ENCODE peak calls at places on chromosomes 1 and 21, in seven cellular contexts. U is left ventricle myocardium inferior, T is lower leg skin, X is PC-9, L is tibial artery, S is adrenal gland, A is AG04450. O is an unnamed sample.

GRCh38 chr1:207808911-207809555 is 57.2 kb downstream of the CD46 start:
- DNase-seq in X (no peak), U (no peak), A (no peak), L (no peak), S (peak; percentile 26), T (no peak), O (no peak)

GRCh38 chr21:28781602-28782274 is 210.9 kb downstream of the LTN1 start:
- DNase-seq in S (no peak), L (no peak), A (no peak), T (no peak), X (no peak), U (no peak), O (no peak)

GRCh38 chr1:12078938-12079861 is 16.1 kb downstream of the TNFRSF8 start:
- DNase-seq in L (no peak), A (peak; percentile 13), T (no peak), X (no peak), U (no peak), S (peak; percentile 51), O (no peak)

GRCh38 chr1:55833452-55834160 is 618.4 kb upstream of the USP24 start:
- DNase-seq in U (no peak), X (no peak), S (no peak), T (no peak), A (peak; percentile 81), L (no peak), O (no peak)

GRCh38 chr1:221693087-221693486 is 48.8 kb downstream of the DUSP10 start:
- DNase-seq in A (no peak), U (no peak), X (no peak), L (no peak), S (no peak), T (no peak), O (no peak)

GRCh38 chr1:226786550-226786949 is 47.5 kb upstream of the ITPKB start:
- DNase-seq in S (no peak), X (no peak), L (no peak), U (no peak), A (no peak), T (no peak), O (no peak)

GRCh38 chr1:31702836-31703404 is 897 bp downstream of the COL16A1 start:
- DNase-seq in X (no peak), U (no peak), S (no peak), T (no peak), A (no peak), L (no peak), O (no peak)

GRCh38 chr1:93519196-93519825 is 71.4 kb downstream of the FNBP1L start:
- DNase-seq in S (no peak), A (no peak), U (no peak), L (no peak), X (peak; percentile 87), T (no peak), O (no peak)

GRCh38 chr1:45364294-45364693 is 24.1 kb upstream of the MUTYH start:
- DNase-seq in S (no peak), U (no peak), X (no peak), L (no peak), A (no peak), T (no peak), O (no peak)

GRCh38 chr21:32693581-32693980 is 34.2 kb downstream of the SYNJ1 start:
- DNase-seq in T (no peak), X (no peak), L (no peak), S (no peak), A (no peak), U (no peak), O (no peak)

GRCh38 chr21:36183144-36183795 is 26.6 kb downstream of the DOP1B start:
- DNase-seq in S (no peak), A (no peak), L (no peak), T (no peak), X (peak; percentile 70), U (no peak), O (no peak)

DNA sequence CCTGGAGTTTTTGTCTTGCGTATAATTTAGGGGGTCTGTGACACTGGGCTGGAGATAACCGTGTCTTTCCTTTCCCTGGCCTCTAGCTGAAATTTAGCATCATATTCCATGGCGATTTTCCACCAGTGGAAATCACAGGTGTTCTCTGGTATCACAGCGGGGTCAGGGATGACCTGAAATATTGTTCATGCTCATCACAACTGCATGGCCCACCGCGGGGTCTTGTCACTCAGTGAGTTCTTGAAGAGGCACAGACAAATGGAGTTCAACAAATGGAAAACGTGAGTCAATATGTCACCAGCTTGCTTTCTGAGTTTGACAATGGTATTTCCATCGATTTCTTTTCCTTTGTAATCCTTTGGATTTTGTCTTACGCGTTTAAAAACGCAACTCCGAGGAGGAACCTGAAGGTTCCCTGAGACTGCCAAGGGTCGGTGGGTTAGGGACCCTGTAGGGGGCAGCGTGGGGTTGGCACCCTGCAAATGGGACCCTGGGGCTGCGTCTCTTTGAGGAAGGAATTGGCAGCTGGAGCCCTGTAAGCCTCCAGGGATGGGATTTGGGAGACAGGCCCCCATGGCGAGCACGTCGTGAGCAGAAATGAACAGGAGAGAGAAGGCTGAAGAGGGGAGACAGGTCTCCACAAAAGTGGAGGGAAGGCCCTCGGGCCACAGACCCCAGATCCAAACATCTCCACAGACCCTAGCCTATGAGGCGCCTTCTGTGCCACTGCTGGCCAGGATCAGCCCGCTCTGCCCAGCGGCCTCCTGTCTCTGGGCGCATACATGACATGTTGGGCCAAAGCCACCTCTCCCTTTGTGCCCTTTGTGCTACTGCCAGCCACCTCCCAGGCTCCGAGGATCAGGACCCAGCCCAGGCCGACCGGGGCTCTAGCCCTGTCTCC is 32.1 kb upstream of the RUNX3 start:
- DNase-seq in T (no peak), U (no peak), L (no peak), A (no peak), S (no peak), X (no peak), O (no peak)
- TF ChIP-seq CTCF in T (no peak), U (no peak), L (no peak), A (no peak), S (no peak), X (no peak), O (no peak)

DNA sequence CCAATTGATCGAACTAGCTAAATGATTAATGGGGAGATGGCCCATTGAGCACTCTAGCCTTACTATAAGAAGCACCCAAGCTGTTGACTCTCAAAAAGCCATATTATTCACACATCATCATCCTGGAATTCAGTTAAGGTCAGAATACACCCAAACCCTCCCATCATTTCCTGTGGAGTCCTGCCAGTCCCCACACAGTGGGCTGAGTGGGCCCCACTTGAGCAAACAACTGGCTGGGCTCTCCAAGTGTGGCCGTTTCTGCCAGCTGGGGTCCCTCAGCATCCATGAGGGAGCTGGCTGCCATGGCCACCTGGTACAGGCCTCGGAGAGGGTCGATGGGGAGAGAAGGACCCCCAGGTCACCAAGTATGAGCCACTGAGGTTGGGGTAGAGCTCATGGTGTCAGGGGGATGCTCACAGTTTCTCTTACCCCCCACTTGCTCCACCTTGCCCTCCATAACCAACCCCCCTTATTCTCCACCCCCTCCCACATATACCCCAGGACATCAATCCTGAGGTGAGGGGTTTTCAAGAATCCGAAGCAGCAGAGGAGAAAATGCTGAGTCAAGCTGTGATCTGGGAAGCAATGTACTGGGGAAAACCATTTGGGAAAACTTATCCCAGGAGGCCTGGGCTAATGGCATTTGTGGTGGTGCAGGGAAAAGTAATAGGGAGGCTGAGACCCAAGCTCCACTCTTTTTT is 60.3 kb downstream of the UBE2T start:
- DNase-seq in S (no peak), A (peak; percentile 41), L (peak; percentile 10), X (no peak), T (no peak), U (no peak), O (no peak)
- H3K4me3 ChIP-seq in S (no peak overlapping the region), A (no peak overlapping the region), L (no peak overlapping the region), X (no peak overlapping the region), T (no peak overlapping the region), U (no peak overlapping the region), O (no peak overlapping the region)

GRCh38 chr1:41583658-41584570 is 99.4 kb upstream of the EDN2 start:
- DNase-seq in T (no peak), U (no peak), X (no peak), L (no peak), A (no peak), S (no peak), O (no peak)
- TF ChIP-seq CTCF in T (no peak), U (no peak), X (no peak), L (no peak), A (no peak), S (no peak), O (no peak)

GRCh38 chr1:159920202-159920601 is 5.1 kb downstream of the TAGLN2 start:
- DNase-seq in A (no peak), S (no peak), T (no peak), U (no peak), L (no peak), X (no peak), O (no peak)
- H3K4me3 ChIP-seq in A (no peak overlapping the region), S (no peak overlapping the region), T (no peak overlapping the region), U (peak overlapping the region; percentile 91), L (no peak overlapping the region), X (no peak overlapping the region), O (no peak overlapping the region)

DNA sequence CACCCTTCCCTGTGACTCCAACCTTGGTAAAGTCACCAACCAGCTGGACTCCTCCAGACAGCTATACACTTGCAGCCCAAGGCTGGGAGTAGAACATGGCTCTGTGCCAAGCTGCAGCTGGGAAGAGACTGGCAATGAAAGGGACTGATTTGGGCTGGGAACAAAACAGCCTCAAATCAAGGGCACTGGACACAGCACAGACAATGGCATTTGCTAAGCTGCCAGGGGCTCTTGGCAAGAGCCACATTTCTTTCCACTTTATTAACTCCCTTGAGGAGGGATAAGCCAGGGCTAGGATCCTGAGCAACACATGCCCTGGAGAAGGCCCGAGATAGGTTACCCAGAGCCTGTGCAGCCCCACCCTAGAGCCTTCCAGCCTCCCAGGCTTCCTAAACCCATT is 12.0 kb downstream of the SYT11 start:
- DNase-seq in A (no peak), L (no peak), X (no peak), S (peak; percentile 92), U (peak; percentile 38), T (no peak), O (no peak)
- TF ChIP-seq CTCF in A (no peak), L (no peak), X (no peak), S (no peak), U (no peak), T (no peak), O (no peak)

DNA sequence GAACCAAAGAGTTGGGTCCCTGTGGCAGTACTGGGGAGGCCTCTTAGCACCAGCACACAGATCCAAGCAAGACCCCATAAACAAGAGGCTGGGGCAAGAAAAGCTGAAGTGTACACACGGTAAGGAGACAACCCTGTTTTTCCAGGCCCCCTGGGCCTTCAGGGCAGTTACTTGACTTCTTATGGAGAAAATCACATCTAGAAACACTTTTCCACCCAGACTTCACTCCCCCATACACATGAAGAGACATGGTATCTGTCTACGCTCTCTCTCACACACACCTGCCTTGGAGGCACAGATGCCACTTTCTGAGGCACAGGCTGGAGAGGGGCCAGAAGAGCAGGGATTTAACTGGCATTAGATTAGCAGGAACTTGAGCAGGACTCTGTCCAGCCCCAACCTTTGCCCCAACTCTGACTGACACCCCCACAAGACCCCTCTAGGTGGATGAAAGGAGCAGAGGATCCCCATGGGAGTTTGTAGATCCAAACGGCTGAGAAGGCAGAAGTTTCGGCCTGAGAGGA is 2.2 kb downstream of the CERS2 start:
- DNase-seq in A (no peak), L (no peak), T (no peak), S (no peak), X (no peak), U (no peak), O (no peak)
- H3K4me3 ChIP-seq in A (peak overlapping the region; percentile 81), L (peak overlapping the region; percentile 78), T (no peak overlapping the region), S (no peak overlapping the region), X (peak overlapping the region; percentile 93), U (peak overlapping the region; percentile 94), O (peak overlapping the region; percentile 83)

O was measured in epithelial cell of proximal tubule.